ENCODE peak calls at places on chromosomes 4 and X, in nine cellular contexts. One of them, this sample, is unnamed.

GRCh38 chr4:70197842-70198241 is 2.3 kb downstream of the ODAM start:
- DNase-seq in AG08396: no peak
- DNase-seq in AG04450: no peak
- DNase-seq in adipocyte: peak; percentile 39
- DNase-seq in HFF-Myc: no peak
- DNase-seq in ELR: no peak
- DNase-seq in nephron progenitor cell: peak; percentile 4
- DNase-seq in glutamatergic neuron: no peak
- DNase-seq in hippocampal formation: no peak
- DNase-seq in this sample: no peak

GRCh38 chrX:15447985-15448639 is 45.0 kb downstream of the PIR start:
- DNase-seq in AG04450: peak; percentile 20
- DNase-seq in adipocyte: peak; percentile 62
- DNase-seq in ELR: peak; percentile 3
- DNase-seq in glutamatergic neuron: no peak
- DNase-seq in HFF-Myc: no peak
- DNase-seq in hippocampal formation: no peak
- DNase-seq in AG08396: peak; percentile 37
- DNase-seq in nephron progenitor cell: no peak
- DNase-seq in this sample: peak; percentile 60

GRCh38 chr4:33086351-33086900 is 2366.3 kb downstream of the PCDH7 start:
- DNase-seq in adipocyte: peak; percentile 86
- DNase-seq in nephron progenitor cell: no peak
- DNase-seq in AG04450: no peak
- DNase-seq in hippocampal formation: no peak
- DNase-seq in ELR: no peak
- DNase-seq in AG08396: no peak
- DNase-seq in glutamatergic neuron: no peak
- DNase-seq in HFF-Myc: no peak
- DNase-seq in this sample: no peak

GRCh38 chr4:184506527-184507121 is 32.3 kb upstream of the IRF2 start:
- DNase-seq in HFF-Myc: no peak
- DNase-seq in glutamatergic neuron: no peak
- DNase-seq in AG04450: no peak
- DNase-seq in ELR: peak; percentile 24
- DNase-seq in hippocampal formation: peak; percentile 17
- DNase-seq in nephron progenitor cell: peak; percentile 8
- DNase-seq in adipocyte: no peak
- DNase-seq in AG08396: no peak
- DNase-seq in this sample: no peak

GRCh38 chr4:143089847-143090246 is 94.9 kb upstream of the USP38 start:
- DNase-seq in hippocampal formation: no peak
- DNase-seq in AG08396: no peak
- DNase-seq in HFF-Myc: no peak
- DNase-seq in ELR: no peak
- DNase-seq in AG04450: no peak
- DNase-seq in adipocyte: no peak
- DNase-seq in nephron progenitor cell: no peak
- DNase-seq in glutamatergic neuron: no peak
- DNase-seq in this sample: no peak

GRCh38 chr4:182560358-182560757 is 317.2 kb downstream of the TENM3 start:
- DNase-seq in nephron progenitor cell: peak; percentile 19
- DNase-seq in AG04450: no peak
- DNase-seq in AG08396: peak; percentile 5
- DNase-seq in adipocyte: peak; percentile 11
- DNase-seq in glutamatergic neuron: no peak
- DNase-seq in ELR: peak; percentile 6
- DNase-seq in HFF-Myc: no peak
- DNase-seq in hippocampal formation: no peak
- DNase-seq in this sample: no peak

GRCh38 chr4:92184566-92184965 is 119.2 kb upstream of the GRID2 start:
- DNase-seq in HFF-Myc: no peak
- DNase-seq in glutamatergic neuron: no peak
- DNase-seq in AG04450: no peak
- DNase-seq in adipocyte: peak; percentile 60
- DNase-seq in hippocampal formation: no peak
- DNase-seq in AG08396: no peak
- DNase-seq in ELR: no peak
- DNase-seq in nephron progenitor cell: no peak
- DNase-seq in this sample: no peak

GRCh38 chrX:21975827-21976226 is 35.3 kb downstream of the SMS start:
- DNase-seq in adipocyte: peak; percentile 60
- DNase-seq in AG04450: peak; percentile 54
- DNase-seq in HFF-Myc: no peak
- DNase-seq in AG08396: peak; percentile 33
- DNase-seq in hippocampal formation: no peak
- DNase-seq in ELR: peak; percentile 53
- DNase-seq in glutamatergic neuron: no peak
- DNase-seq in nephron progenitor cell: no peak
- DNase-seq in this sample: no peak

GRCh38 chrX:46279214-46279924 is 265.9 kb downstream of the ZNF674 start:
- DNase-seq in glutamatergic neuron: no peak
- DNase-seq in nephron progenitor cell: no peak
- DNase-seq in AG08396: no peak
- DNase-seq in hippocampal formation: no peak
- DNase-seq in AG04450: no peak
- DNase-seq in ELR: peak; percentile 3
- DNase-seq in adipocyte: peak; percentile 28
- DNase-seq in HFF-Myc: no peak
- DNase-seq in this sample: peak; percentile 25

GRCh38 chrX:13398073-13398823 is 78.4 kb upstream of the ATXN3L start:
- DNase-seq in adipocyte: peak; percentile 97
- DNase-seq in ELR: peak; percentile 97
- DNase-seq in nephron progenitor cell: no peak
- DNase-seq in AG04450: peak; percentile 97
- DNase-seq in glutamatergic neuron: no peak
- DNase-seq in HFF-Myc: peak; percentile 93
- DNase-seq in hippocampal formation: no peak
- DNase-seq in AG08396: peak; percentile 86
- DNase-seq in this sample: peak; percentile 99

GRCh38 chr4:5098176-5098575 is 46.9 kb downstream of the STK32B start:
- DNase-seq in AG08396: no peak
- DNase-seq in adipocyte: peak; percentile 75
- DNase-seq in nephron progenitor cell: no peak
- DNase-seq in ELR: peak; percentile 19
- DNase-seq in AG04450: no peak
- DNase-seq in hippocampal formation: no peak
- DNase-seq in glutamatergic neuron: no peak
- DNase-seq in HFF-Myc: no peak
- DNase-seq in this sample: peak; percentile 77

GRCh38 chr4:112277220-112277619 is 8.5 kb downstream of the TIFA start:
- DNase-seq in AG04450: no peak
- DNase-seq in ELR: no peak
- DNase-seq in glutamatergic neuron: no peak
- DNase-seq in HFF-Myc: no peak
- DNase-seq in nephron progenitor cell: no peak
- DNase-seq in AG08396: no peak
- DNase-seq in hippocampal formation: no peak
- DNase-seq in adipocyte: no peak
- DNase-seq in this sample: no peak

GRCh38 chr4:145339075-145339725 is 142.5 kb upstream of the SMAD1 start:
- DNase-seq in nephron progenitor cell: no peak
- DNase-seq in AG04450: no peak
- DNase-seq in HFF-Myc: no peak
- DNase-seq in hippocampal formation: no peak
- DNase-seq in adipocyte: no peak
- DNase-seq in AG08396: no peak
- DNase-seq in glutamatergic neuron: no peak
- DNase-seq in ELR: no peak
- DNase-seq in this sample: no peak

GRCh38 chrX:103398321-103398937 is 22.1 kb downstream of the BEX3 start:
- DNase-seq in AG04450: no peak
- DNase-seq in adipocyte: peak; percentile 71
- DNase-seq in ELR: peak; percentile 89
- DNase-seq in AG08396: peak; percentile 34
- DNase-seq in nephron progenitor cell: no peak
- DNase-seq in hippocampal formation: no peak
- DNase-seq in HFF-Myc: peak; percentile 59
- DNase-seq in glutamatergic neuron: no peak
- DNase-seq in this sample: peak; percentile 90

GRCh38 chrX:152928761-152929400 is 31.0 kb downstream of the ZNF185 start:
- DNase-seq in adipocyte: no peak
- DNase-seq in ELR: no peak
- DNase-seq in AG04450: no peak
- DNase-seq in AG08396: no peak
- DNase-seq in glutamatergic neuron: no peak
- DNase-seq in nephron progenitor cell: no peak
- DNase-seq in hippocampal formation: no peak
- DNase-seq in HFF-Myc: no peak
- DNase-seq in this sample: no peak

GRCh38 chr4:165209796-165210195 is 2.4 kb downstream of the KLHL2 start:
- DNase-seq in HFF-Myc: no peak
- DNase-seq in ELR: no peak
- DNase-seq in AG08396: no peak
- DNase-seq in nephron progenitor cell: no peak
- DNase-seq in AG04450: no peak
- DNase-seq in glutamatergic neuron: no peak
- DNase-seq in adipocyte: no peak
- DNase-seq in hippocampal formation: peak; percentile 10
- DNase-seq in this sample: no peak

GRCh38 chr4:72283357-72283756 is 251.6 kb downstream of the NPFFR2 start:
- DNase-seq in HFF-Myc: no peak
- DNase-seq in adipocyte: no peak
- DNase-seq in glutamatergic neuron: no peak
- DNase-seq in ELR: peak; percentile 28
- DNase-seq in AG04450: no peak
- DNase-seq in AG08396: no peak
- DNase-seq in hippocampal formation: no peak
- DNase-seq in nephron progenitor cell: no peak
- DNase-seq in this sample: no peak

GRCh38 chrX:68989865-68990606 is 161.2 kb downstream of the EFNB1 start:
- DNase-seq in ELR: peak; percentile 46
- DNase-seq in hippocampal formation: no peak
- DNase-seq in HFF-Myc: no peak
- DNase-seq in glutamatergic neuron: peak; percentile 20
- DNase-seq in nephron progenitor cell: peak; percentile 58
- DNase-seq in AG08396: peak; percentile 57
- DNase-seq in adipocyte: peak; percentile 61
- DNase-seq in AG04450: peak; percentile 57
- DNase-seq in this sample: peak; percentile 95

GRCh38 chr4:142815834-142816233 is 30.3 kb downstream of the INPP4B start:
- DNase-seq in AG08396: peak; percentile 40
- DNase-seq in AG04450: no peak
- DNase-seq in glutamatergic neuron: no peak
- DNase-seq in hippocampal formation: no peak
- DNase-seq in nephron progenitor cell: no peak
- DNase-seq in ELR: peak; percentile 66
- DNase-seq in adipocyte: peak; percentile 86
- DNase-seq in HFF-Myc: peak; percentile 57
- DNase-seq in this sample: peak; percentile 84

GRCh38 chrX:123834116-123834515 is 25.7 kb upstream of the XIAP start:
- DNase-seq in nephron progenitor cell: no peak
- DNase-seq in adipocyte: no peak
- DNase-seq in hippocampal formation: no peak
- DNase-seq in HFF-Myc: no peak
- DNase-seq in glutamatergic neuron: no peak
- DNase-seq in ELR: no peak
- DNase-seq in AG04450: no peak
- DNase-seq in AG08396: no peak
- DNase-seq in this sample: no peak